ENCODE peak calls at places on chromosomes 5 and 9, in five cellular contexts. One of them, this sample, is unnamed.

GRCh38 chr5:82334856-82335255 is 56.7 kb upstream of the RPS23 start:
- DNase-seq in NCI-H2171 treated with DMSO at 0.1 percent for 48 hours: no peak
- DNase-seq in left ventricle myocardium superior: no peak
- DNase-seq in NCI-H82: no peak
- DNase-seq in NCI-H2081 treated with DMSO at 0.1 percent for 48 hours: no peak
- DNase-seq in this sample: no peak

GRCh38 chr5:150255659-150256415 is 33.7 kb downstream of the CAMK2A start:
- DNase-seq in NCI-H2171 treated with DMSO at 0.1 percent for 48 hours: no peak
- DNase-seq in left ventricle myocardium superior: no peak
- DNase-seq in NCI-H82: no peak
- DNase-seq in NCI-H2081 treated with DMSO at 0.1 percent for 48 hours: no peak
- DNase-seq in this sample: peak; percentile 11

GRCh38 chr5:180647941-180648500 is 1.4 kb downstream of the FLT4 start:
- DNase-seq in NCI-H2171 treated with DMSO at 0.1 percent for 48 hours: no peak
- DNase-seq in left ventricle myocardium superior: peak; percentile 11
- DNase-seq in NCI-H82: no peak
- DNase-seq in NCI-H2081 treated with DMSO at 0.1 percent for 48 hours: no peak
- DNase-seq in this sample: no peak

GRCh38 chr9:69877852-69878507 is 57.4 kb downstream of the CFAP95 start:
- DNase-seq in NCI-H2171 treated with DMSO at 0.1 percent for 48 hours: peak; percentile 72
- DNase-seq in left ventricle myocardium superior: no peak
- DNase-seq in NCI-H82: peak; percentile 64
- DNase-seq in NCI-H2081 treated with DMSO at 0.1 percent for 48 hours: no peak
- DNase-seq in this sample: no peak

GRCh38 chr5:180090769-180091546 is 19.4 kb upstream of the RNF130 start:
- DNase-seq in NCI-H2171 treated with DMSO at 0.1 percent for 48 hours: peak; percentile 17
- DNase-seq in left ventricle myocardium superior: no peak
- DNase-seq in NCI-H82: peak; percentile 66
- DNase-seq in NCI-H2081 treated with DMSO at 0.1 percent for 48 hours: no peak
- DNase-seq in this sample: peak; percentile 19

GRCh38 chr9:137294684-137295312 is 7.3 kb downstream of the NRARP start:
- DNase-seq in NCI-H2171 treated with DMSO at 0.1 percent for 48 hours: no peak
- DNase-seq in left ventricle myocardium superior: peak; percentile 32
- DNase-seq in NCI-H82: no peak
- DNase-seq in NCI-H2081 treated with DMSO at 0.1 percent for 48 hours: no peak
- DNase-seq in this sample: no peak

GRCh38 chr9:70519912-70520724 is 105.7 kb upstream of the KLF9 start:
- DNase-seq in NCI-H2171 treated with DMSO at 0.1 percent for 48 hours: peak; percentile 82
- DNase-seq in left ventricle myocardium superior: no peak
- DNase-seq in NCI-H82: peak; percentile 68
- DNase-seq in NCI-H2081 treated with DMSO at 0.1 percent for 48 hours: no peak
- DNase-seq in this sample: peak; percentile 1

GRCh38 chr9:93286252-93287188 is 102.6 kb downstream of the WNK2 start:
- DNase-seq in NCI-H2171 treated with DMSO at 0.1 percent for 48 hours: peak; percentile 57
- DNase-seq in left ventricle myocardium superior: no peak
- DNase-seq in NCI-H82: no peak
- DNase-seq in NCI-H2081 treated with DMSO at 0.1 percent for 48 hours: no peak
- DNase-seq in this sample: peak; percentile 10

GRCh38 chr5:10623305-10623910 is 59.5 kb downstream of the ANKRD33B start:
- DNase-seq in NCI-H2171 treated with DMSO at 0.1 percent for 48 hours: no peak
- DNase-seq in left ventricle myocardium superior: no peak
- DNase-seq in NCI-H82: peak; percentile 94
- DNase-seq in NCI-H2081 treated with DMSO at 0.1 percent for 48 hours: no peak
- DNase-seq in this sample: peak; percentile 84

GRCh38 chr5:90602681-90603080 is 44.1 kb downstream of the ADGRV1 start:
- DNase-seq in NCI-H2171 treated with DMSO at 0.1 percent for 48 hours: no peak
- DNase-seq in left ventricle myocardium superior: no peak
- DNase-seq in NCI-H82: no peak
- DNase-seq in NCI-H2081 treated with DMSO at 0.1 percent for 48 hours: no peak
- DNase-seq in this sample: no peak

GRCh38 chr5:150339841-150340240 is 17.7 kb upstream of the TCOF1 start:
- DNase-seq in NCI-H2171 treated with DMSO at 0.1 percent for 48 hours: no peak
- DNase-seq in left ventricle myocardium superior: no peak
- DNase-seq in NCI-H82: peak; percentile 10
- DNase-seq in NCI-H2081 treated with DMSO at 0.1 percent for 48 hours: no peak
- DNase-seq in this sample: no peak

GRCh38 chr5:76081811-76082783 is 1.1 kb upstream of the SV2C start:
- DNase-seq in NCI-H2171 treated with DMSO at 0.1 percent for 48 hours: no peak
- DNase-seq in left ventricle myocardium superior: no peak
- DNase-seq in NCI-H82: peak; percentile 15
- DNase-seq in NCI-H2081 treated with DMSO at 0.1 percent for 48 hours: no peak
- DNase-seq in this sample: no peak

GRCh38 chr9:120735009-120735408 is 20.7 kb upstream of the MEGF9 start:
- DNase-seq in NCI-H2171 treated with DMSO at 0.1 percent for 48 hours: no peak
- DNase-seq in left ventricle myocardium superior: peak; percentile 42
- DNase-seq in NCI-H82: peak; percentile 64
- DNase-seq in NCI-H2081 treated with DMSO at 0.1 percent for 48 hours: no peak
- DNase-seq in this sample: no peak

This sample was measured in NCI-H524 treated with DMSO at 0.1 percent for 48 hours.